ENCODE peak calls at places on chromosomes 1 and 21, in nine cellular contexts. D, J, M, X, L, Q, I, O and G are unnamed samples.
A peak's percentile ranks its signal among the peaks of the same experiment; 100 is the strongest.

GRCh38 chr21:35401476-35401875 is 352.4 kb upstream of the RUNX1 start:
- DNase-seq in D (no peak), J (no peak), M (no peak), X (no peak), L (no peak), Q (no peak), I (no peak), O (no peak), G (no peak)

GRCh38 chr21:25385912-25386474 is 221.3 kb downstream of the MRPL39 start:
- DNase-seq in D (peak; percentile 36), J (peak; percentile 37), M (peak; percentile 19), X (no peak), L (no peak), Q (peak; percentile 23), I (no peak), O (peak; percentile 31), G (no peak)

GRCh38 chr1:19774180-19774785 is 25.4 kb downstream of the TMCO4 start:
- DNase-seq in D (no peak), J (no peak), M (no peak), X (no peak), L (no peak), Q (no peak), I (no peak), O (no peak), G (no peak)

GRCh38 chr1:37123266-37123665 is 89.0 kb upstream of the GRIK3 start:
- DNase-seq in D (no peak), J (no peak), M (no peak), X (no peak), L (no peak), Q (no peak), I (peak; percentile 3), O (no peak), G (no peak)

GRCh38 chr21:42779431-42779861 is 99.9 kb downstream of the WDR4 start:
- DNase-seq in D (no peak), J (no peak), M (no peak), X (no peak), L (no peak), Q (no peak), I (no peak), O (no peak), G (no peak)

GRCh38 chr21:44984792-44985440 is 45.1 kb downstream of the SLX9 start:
- DNase-seq in D (peak; percentile 34), J (no peak), M (no peak), X (peak; percentile 16), L (no peak), Q (no peak), I (no peak), O (no peak), G (no peak)

GRCh38 chr1:84117868-84118267 is 26.2 kb upstream of the PRKACB start:
- DNase-seq in D (no peak), J (peak; percentile 37), M (no peak), X (no peak), L (no peak), Q (no peak), I (no peak), O (peak; percentile 46), G (no peak)

GRCh38 chr1:54971317-54971791 is 9.1 kb upstream of the TMEM61 start:
- DNase-seq in D (no peak), J (peak; percentile 84), M (peak; percentile 49), X (no peak), L (no peak), Q (no peak), I (no peak), O (no peak), G (no peak)

GRCh38 chr1:43622901-43623780 is 26.8 kb upstream of the KDM4A start:
- DNase-seq in D (no peak), J (no peak), M (no peak), X (no peak), L (no peak), Q (no peak), I (no peak), O (no peak), G (no peak)

GRCh38 chr1:150053911-150054310 is 13.7 kb upstream of the VPS45 start:
- DNase-seq in D (no peak), J (no peak), M (no peak), X (no peak), L (no peak), Q (no peak), I (no peak), O (no peak), G (no peak)

GRCh38 chr1:29383972-29384371 is 147.7 kb downstream of the PTPRU start:
- DNase-seq in D (no peak), J (peak; percentile 26), M (no peak), X (no peak), L (no peak), Q (peak; percentile 5), I (no peak), O (no peak), G (no peak)

GRCh38 chr1:60129916-60130315 is 56.3 kb upstream of the C1orf87 start:
- DNase-seq in D (no peak), J (no peak), M (no peak), X (no peak), L (no peak), Q (no peak), I (no peak), O (no peak), G (no peak)
- TF ChIP-seq CTCF in D (no peak), J (no peak), M (no peak), X (no peak), L (no peak), Q (no peak), I (no peak), O (peak; percentile 23), G (no peak)

GRCh38 chr1:185808675-185809074 is 74.5 kb downstream of the HMCN1 start:
- DNase-seq in D (no peak), J (no peak), M (no peak), X (no peak), L (no peak), Q (no peak), I (no peak), O (no peak), G (no peak)

GRCh38 chr1:185804206-185804605 is 70.0 kb downstream of the HMCN1 start:
- DNase-seq in D (no peak), J (peak; percentile 31), M (no peak), X (no peak), L (no peak), Q (no peak), I (no peak), O (no peak), G (no peak)

DNA sequence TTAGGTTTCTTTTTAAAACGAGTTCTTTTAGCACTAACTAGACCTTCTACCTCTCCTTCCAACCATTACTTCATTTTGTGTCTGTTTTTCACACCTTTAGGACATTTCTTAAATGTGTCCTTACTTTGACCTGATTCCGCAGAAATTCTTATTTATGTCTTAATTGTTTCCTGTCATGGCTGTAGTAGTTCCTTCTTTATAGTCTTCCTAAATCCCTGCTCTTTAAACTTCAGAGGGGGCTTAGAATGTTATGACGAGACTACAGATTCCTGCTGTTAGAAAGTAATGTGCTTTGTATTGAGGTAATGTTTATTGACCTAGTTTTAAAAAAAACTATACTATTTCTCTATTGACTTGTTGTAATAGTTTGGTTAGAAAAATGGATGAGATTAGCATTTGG is 70.4 kb downstream of the HMCN1 start:
- DNase-seq in D (no peak), J (no peak), M (no peak), X (no peak), L (no peak), Q (no peak), I (no peak), O (no peak), G (no peak)
- TF ChIP-seq CTCF in D (no peak), J (no peak), M (no peak), X (no peak), L (no peak), Q (no peak), I (no peak), O (no peak), G (no peak)

DNA sequence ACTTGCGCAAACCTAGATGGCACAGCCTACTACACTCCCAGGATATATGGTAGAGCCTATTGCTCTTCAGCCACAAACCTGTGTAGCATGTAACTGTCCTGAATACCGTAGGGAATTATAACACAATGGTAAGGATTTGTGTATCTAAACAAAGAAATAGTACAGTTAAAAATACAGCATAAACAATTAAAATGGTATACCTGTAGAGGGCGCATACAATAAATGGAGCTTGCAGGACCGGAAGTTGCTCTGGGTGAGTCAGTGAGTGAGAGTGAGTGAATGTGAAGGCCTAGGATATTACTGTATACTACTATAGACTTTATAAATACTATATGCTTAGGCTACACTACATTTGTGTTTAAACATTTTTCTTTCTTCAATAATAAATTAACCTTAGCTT is 99.3 kb downstream of the PLD5 start:
- DNase-seq in D (no peak), J (peak; percentile 48), M (no peak), X (no peak), L (no peak), Q (no peak), I (no peak), O (no peak), G (no peak)
- TF ChIP-seq CTCF in D (no peak), J (peak; percentile 18), M (no peak), X (no peak), L (no peak), Q (no peak), I (peak; percentile 40), O (no peak), G (no peak)

DNA sequence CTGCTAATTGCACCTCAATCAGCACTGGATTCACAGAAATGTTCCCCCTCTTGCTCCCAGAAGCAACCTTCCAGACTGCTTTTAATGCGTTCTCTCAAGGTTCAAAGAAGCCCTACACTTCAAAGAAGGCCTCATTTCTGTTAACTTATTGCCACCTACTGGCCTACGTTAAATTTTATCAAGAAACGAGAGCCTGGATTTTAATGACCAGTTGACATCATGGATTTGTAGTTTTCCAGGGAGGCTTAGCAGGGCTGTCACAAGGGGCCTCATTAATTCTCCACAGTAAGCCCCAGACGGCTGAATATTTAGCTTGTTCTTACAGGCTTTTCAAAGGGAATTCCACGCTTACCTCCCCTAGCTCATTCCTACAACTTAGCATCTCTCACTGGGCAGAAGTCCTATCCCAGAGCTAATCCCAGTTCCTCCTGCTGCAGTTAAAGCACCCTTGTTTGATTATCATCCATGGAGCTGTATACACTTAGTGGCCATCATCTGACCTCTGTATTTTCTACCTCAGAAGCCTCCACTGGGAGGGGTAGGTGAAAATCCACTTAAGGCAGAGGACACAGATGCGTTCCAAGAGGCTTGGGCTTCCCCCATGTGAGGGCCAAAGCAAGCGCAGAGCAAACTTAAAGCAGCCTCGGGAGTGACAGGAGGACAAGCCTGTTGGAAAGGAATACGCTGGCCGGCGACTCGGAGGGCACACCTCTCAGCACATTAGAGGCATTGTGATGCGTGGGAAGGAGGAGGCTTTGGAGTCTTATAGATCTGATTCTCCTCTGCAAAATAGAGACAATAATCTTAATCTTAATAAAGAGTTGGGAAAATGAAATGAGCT is 32.2 kb upstream of the CYP4X1 start:
- DNase-seq in D (no peak), J (no peak), M (peak; percentile 6), X (no peak), L (no peak), Q (no peak), I (no peak), O (no peak), G (no peak)
- TF ChIP-seq CTCF in D (peak; percentile 44), J (no peak), M (no peak), X (peak; percentile 36), L (no peak), Q (peak; percentile 50), I (peak; percentile 57), O (no peak), G (no peak)